ENCODE peak calls at places on chromosome 14, in seven cellular contexts. D, B, U, Y, H, R and P are unnamed samples.

GRCh38 chr14:88554458-88555286 is at the start of gene PTPN21:
- DNase-seq in D (peak), B (peak), U (no peak), Y (peak), H (peak), R (no peak), P (no peak)

GRCh38 chr14:60645191-60645590 is 4.1 kb downstream of the SIX1 start:
- DNase-seq in D (no peak), B (no peak), U (no peak), Y (no peak), H (no peak), R (no peak), P (no peak)

GRCh38 chr14:51176819-51177218 is 63.2 kb upstream of the TMX1 start:
- DNase-seq in D (no peak), B (no peak), U (no peak), Y (no peak), H (no peak), R (no peak), P (peak)

GRCh38 chr14:95318399-95318834 is 1.3 kb downstream of the CLMN start:
- DNase-seq in D (peak), B (no peak), U (peak), Y (no peak), H (no peak), R (no peak), P (no peak)

GRCh38 chr14:50237448-50237847 is 6.1 kb upstream of the SOS2 start:
- DNase-seq in D (no peak), B (no peak), U (peak), Y (no peak), H (no peak), R (no peak), P (no peak)

GRCh38 chr14:34297786-34298520 is 164.1 kb downstream of the SPTSSA start:
- DNase-seq in D (peak), B (no peak), U (no peak), Y (no peak), H (no peak), R (no peak), P (no peak)

GRCh38 chr14:75016815-75017214 is 14.1 kb downstream of the EIF2B2 start:
- DNase-seq in D (no peak), B (peak), U (no peak), Y (no peak), H (no peak), R (no peak), P (no peak)

GRCh38 chr14:53038629-53039028 is 87.8 kb upstream of the FERMT2 start:
- DNase-seq in D (no peak), B (no peak), U (no peak), Y (no peak), H (no peak), R (no peak), P (no peak)

GRCh38 chr14:61269321-61270083 is 11.6 kb downstream of the TMEM30B start:
- DNase-seq in D (peak), B (peak), U (peak), Y (peak), H (peak), R (no peak), P (no peak)

GRCh38 chr14:37122288-37122687 is 50.1 kb downstream of the SLC25A21 start:
- DNase-seq in D (peak), B (no peak), U (no peak), Y (peak), H (peak), R (no peak), P (peak)

GRCh38 chr14:61911534-61911933 is 149.3 kb downstream of the SNAPC1 start:
- DNase-seq in D (no peak), B (no peak), U (no peak), Y (no peak), H (no peak), R (no peak), P (no peak)

GRCh38 chr14:61601923-61602732 is 93.2 kb upstream of the HIF1A start:
- DNase-seq in D (no peak), B (no peak), U (peak), Y (no peak), H (no peak), R (no peak), P (no peak)

GRCh38 chr14:35212471-35213142 is 79.6 kb upstream of the PSMA6 start:
- DNase-seq in D (no peak), B (no peak), U (no peak), Y (no peak), H (no peak), R (no peak), P (no peak)

GRCh38 chr14:30210630-30211029 is 283.0 kb upstream of the PRKD1 start:
- DNase-seq in D (no peak), B (no peak), U (no peak), Y (peak), H (no peak), R (no peak), P (no peak)

GRCh38 chr14:68458840-68459469 is 333.9 kb downstream of the ZFP36L1 start:
- DNase-seq in D (peak), B (peak), U (no peak), Y (peak), H (peak), R (peak), P (peak)

GRCh38 chr14:51035611-51036192 is 59.2 kb downstream of the TRIM9 start:
- DNase-seq in D (peak), B (no peak), U (no peak), Y (no peak), H (no peak), R (no peak), P (no peak)

GRCh38 chr14:52913271-52913670 is 37.6 kb downstream of the FERMT2 start:
- DNase-seq in D (no peak), B (no peak), U (no peak), Y (no peak), H (no peak), R (no peak), P (no peak)

GRCh38 chr14:53603994-53604393 is 352.6 kb downstream of the BMP4 start:
- DNase-seq in D (no peak), B (no peak), U (peak), Y (no peak), H (no peak), R (no peak), P (no peak)

GRCh38 chr14:95561001-95561412 is 26.2 kb downstream of the GLRX5 start:
- DNase-seq in D (peak), B (peak), U (peak), Y (peak), H (peak), R (peak), P (peak)

GRCh38 chr14:100155049-100155621 is 4.3 kb downstream of the DEGS2 start:
- DNase-seq in D (peak), B (no peak), U (peak), Y (no peak), H (peak), R (no peak), P (no peak)

GRCh38 chr14:94441531-94442205 is 10.9 kb downstream of the SERPINA11 start:
- DNase-seq in D (no peak), B (no peak), U (no peak), Y (no peak), H (no peak), R (no peak), P (no peak)

GRCh38 chr14:70898346-70898745 is 8.9 kb upstream of the PCNX1 start:
- DNase-seq in D (no peak), B (no peak), U (no peak), Y (no peak), H (no peak), R (no peak), P (no peak)

GRCh38 chr14:23877538-23878180 is 75.9 kb upstream of the DHRS4 start:
- DNase-seq in D (no peak), B (no peak), U (no peak), Y (no peak), H (no peak), R (no peak), P (no peak)

GRCh38 chr14:94116701-94117100 is 6.2 kb downstream of the IFI27 start:
- DNase-seq in D (no peak), B (no peak), U (no peak), Y (no peak), H (no peak), R (no peak), P (no peak)

GRCh38 chr14:89228921-89229639 is 188.0 kb downstream of the FOXN3 start:
- DNase-seq in D (no peak), B (peak), U (no peak), Y (no peak), H (no peak), R (no peak), P (no peak)

GRCh38 chr14:20614038-20614840 is 23.1 kb upstream of the RNASE12 start:
- DNase-seq in D (no peak), B (no peak), U (no peak), Y (no peak), H (peak), R (no peak), P (no peak)

GRCh38 chr14:62307844-62308243 is 545.6 kb downstream of the SNAPC1 start:
- DNase-seq in D (no peak), B (no peak), U (no peak), Y (no peak), H (no peak), R (no peak), P (no peak)

DNA sequence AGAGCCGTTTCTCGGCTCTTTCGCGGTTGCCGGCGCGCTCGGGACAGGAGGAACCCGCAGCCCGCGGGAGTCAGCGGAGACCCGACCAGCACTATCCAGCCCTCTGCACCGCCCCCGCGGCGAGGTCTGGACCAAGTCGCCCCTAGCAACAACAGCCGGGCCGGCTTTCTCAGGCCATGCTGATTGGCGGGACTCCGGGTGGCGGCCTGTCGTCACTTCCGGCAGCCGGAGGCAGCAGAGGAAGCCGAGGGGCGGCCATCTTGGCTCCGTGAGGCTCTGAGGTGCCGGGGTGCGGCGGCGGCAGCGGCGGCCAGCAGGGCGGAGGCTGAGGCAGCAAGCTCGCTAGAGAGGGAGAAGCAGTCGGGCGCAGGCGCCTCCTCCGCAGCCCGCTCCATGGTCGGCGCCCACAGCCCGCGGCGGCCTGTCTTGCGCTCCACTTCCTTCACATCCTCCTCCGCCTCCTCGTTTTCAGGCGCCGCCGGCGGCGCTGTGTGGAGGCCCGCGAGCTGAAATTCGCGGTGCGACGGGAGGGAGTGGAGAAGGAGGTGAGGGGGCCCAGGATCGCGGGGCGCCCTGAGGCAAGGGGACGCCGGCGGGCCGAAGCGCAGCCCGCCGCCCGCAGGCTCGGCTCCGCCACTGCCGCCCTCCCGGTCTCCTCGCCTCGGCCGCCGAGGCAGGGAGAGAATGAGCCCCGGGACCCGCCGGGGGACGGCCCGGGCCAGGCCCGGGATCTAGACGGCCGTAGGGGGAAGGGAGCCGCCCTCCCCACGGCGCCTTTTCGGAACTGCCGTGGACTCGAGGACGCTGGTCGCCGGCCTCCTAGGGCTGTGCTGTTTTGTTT is at the start of gene MARK3:
- DNase-seq in D (peak), B (peak), U (peak), Y (peak), H (peak), R (peak), P (peak)
- TF ChIP-seq CTCF in D (peak), B (peak), U (peak), Y (no peak), H (peak), R (peak), P (peak)

GRCh38 chr14:55255979-55256378 is 15.2 kb upstream of the FBXO34 start:
- DNase-seq in D (no peak), B (no peak), U (no peak), Y (no peak), H (no peak), R (no peak), P (no peak)
- H3K4me3 ChIP-seq in D (no peak), B (no peak), U (no peak), Y (no peak), H (no peak), R (no peak), P (no peak)

GRCh38 chr14:104706733-104707628 is 17.0 kb upstream of the ADSS1 start:
- DNase-seq in D (no peak), B (no peak), U (no peak), Y (no peak), H (no peak), R (no peak), P (no peak)

GRCh38 chr14:104708606-104709268 is 15.3 kb upstream of the ADSS1 start:
- DNase-seq in D (peak), B (peak), U (peak), Y (peak), H (peak), R (no peak), P (no peak)

GRCh38 chr14:104707629-104708595 is 16.1 kb upstream of the ADSS1 start:
- DNase-seq in D (no peak), B (no peak), U (no peak), Y (no peak), H (no peak), R (no peak), P (no peak)

GRCh38 chr14:104710071-104710735 is 13.8 kb upstream of the ADSS1 start:
- DNase-seq in D (no peak), B (no peak), U (no peak), Y (no peak), H (no peak), R (no peak), P (no peak)

GRCh38 chr14:104709387-104710019 is 14.5 kb upstream of the ADSS1 start:
- DNase-seq in D (no peak), B (no peak), U (no peak), Y (no peak), H (no peak), R (no peak), P (no peak)
- TF ChIP-seq CTCF in D (no peak), B (no peak), U (no peak), Y (no peak), H (no peak), R (no peak), P (no peak)

GRCh38 chr14:91372680-91373495 is 44.7 kb downstream of the CCDC88C start:
- DNase-seq in D (no peak), B (no peak), U (peak), Y (no peak), H (no peak), R (no peak), P (no peak)
- H3K4me3 ChIP-seq in D (no peak), B (no peak), U (peak), Y (no peak), H (no peak), R (no peak), P (no peak)